ENCODE peak calls at places on chromosomes 12 and 14, in five cellular contexts. B is heart left ventricle, M is T-helper 1 cell, C is H4, Z is hypothalamus. W is an unnamed sample.
A peak's percentile ranks its signal among the peaks of the same experiment; 100 is the strongest.

GRCh38 chr12:45259732-45260480 is 44.0 kb downstream of the ANO6 start:
- DNase-seq in B (no peak), M (no peak), C (peak; percentile 13), Z (no peak), W (no peak)

GRCh38 chr12:68081561-68081960 is 78.0 kb downstream of the IFNG start:
- DNase-seq in B (no peak), M (no peak), C (no peak), Z (no peak), W (no peak)

GRCh38 chr12:49847161-49847560 is 4.3 kb upstream of the BCDIN3D start:
- DNase-seq in B (no peak), M (no peak), C (no peak), Z (no peak), W (no peak)

GRCh38 chr14:20836668-20837338 is 34.2 kb upstream of the RNASE1 start:
- DNase-seq in B (no peak), M (no peak), C (peak; percentile 16), Z (no peak), W (no peak)

GRCh38 chr12:99390707-99391106 is 256.8 kb upstream of the GARIN6 start:
- DNase-seq in B (no peak), M (no peak), C (peak; percentile 6), Z (no peak), W (no peak)

GRCh38 chr12:26118356-26118755 is 6.5 kb downstream of the BHLHE41 start:
- DNase-seq in B (no peak), M (no peak), C (no peak), Z (no peak), W (no peak)

GRCh38 chr14:20935303-20935984 is 19.8 kb upstream of the RNASE2 start:
- DNase-seq in B (no peak), M (no peak), C (no peak), Z (no peak), W (no peak)

GRCh38 chr12:42961395-42961794 is 371.8 kb upstream of the PRICKLE1 start:
- DNase-seq in B (no peak), M (no peak), C (peak; percentile 74), Z (no peak), W (no peak)

GRCh38 chr14:21965042-21965441 is 291.4 kb upstream of the OR4E1 start:
- DNase-seq in B (no peak), M (peak; percentile 46), C (no peak), Z (no peak), W (no peak)

GRCh38 chr14:73339206-73339605 is 101.9 kb downstream of the PAPLN start:
- DNase-seq in B (no peak), M (no peak), C (no peak), Z (no peak), W (no peak)

GRCh38 chr12:114215766-114216165 is 190.2 kb downstream of the TBX5 start:
- DNase-seq in B (no peak), M (no peak), C (no peak), Z (no peak), W (no peak)

GRCh38 chr12:99372257-99372933 is 275.2 kb upstream of the GARIN6 start:
- DNase-seq in B (no peak), M (no peak), C (no peak), Z (no peak), W (no peak)